ENCODE peak calls at places on chromosome 9, in four cellular contexts. T, I, M and Y are unnamed samples.

GRCh38 chr9:34102796-34103195 is 23.7 kb downstream of the DCAF12 start:
- DNase-seq in T (no peak), I (no peak), M (no peak), Y (no peak)

GRCh38 chr9:135487281-135488012 is 7.9 kb downstream of the PPP1R26 start:
- DNase-seq in T (no peak), I (no peak), M (no peak), Y (no peak)

GRCh38 chr9:81112638-81113037 is 576.7 kb downstream of the TLE1 start:
- DNase-seq in T (no peak), I (no peak), M (no peak), Y (no peak)

GRCh38 chr9:107925756-107926297 is 436.3 kb upstream of the KLF4 start:
- DNase-seq in T (no peak), I (no peak), M (no peak), Y (no peak)

GRCh38 chr9:16002816-16003215 is 450.0 kb downstream of the CCDC171 start:
- DNase-seq in T (no peak), I (no peak), M (no peak), Y (no peak)

GRCh38 chr9:19174127-19174921 is 47.0 kb upstream of the PLIN2 start:
- DNase-seq in T (peak; percentile 79), I (no peak), M (peak; percentile 50), Y (peak; percentile 68)

GRCh38 chr9:134494905-134495304 is 146.7 kb upstream of the COL5A1 start:
- DNase-seq in T (no peak), I (no peak), M (no peak), Y (no peak)

GRCh38 chr9:97938081-97938644 is at the start of gene HEMGN:
- DNase-seq in T (no peak), I (peak; percentile 24), M (no peak), Y (no peak)

GRCh38 chr9:92350740-92351133 is 25.0 kb downstream of the CENPP start:
- DNase-seq in T (no peak), I (no peak), M (no peak), Y (no peak)

GRCh38 chr9:136644593-136645342 is 17.9 kb upstream of the EGFL7 start:
- DNase-seq in T (peak; percentile 31), I (peak; percentile 60), M (peak; percentile 93), Y (peak; percentile 88)
- H3K4me3 ChIP-seq in T (peak overlapping the region; percentile 67), I (peak overlapping the region; percentile 41), M (peak overlapping the region; percentile 10), Y (no peak overlapping the region)

DNA sequence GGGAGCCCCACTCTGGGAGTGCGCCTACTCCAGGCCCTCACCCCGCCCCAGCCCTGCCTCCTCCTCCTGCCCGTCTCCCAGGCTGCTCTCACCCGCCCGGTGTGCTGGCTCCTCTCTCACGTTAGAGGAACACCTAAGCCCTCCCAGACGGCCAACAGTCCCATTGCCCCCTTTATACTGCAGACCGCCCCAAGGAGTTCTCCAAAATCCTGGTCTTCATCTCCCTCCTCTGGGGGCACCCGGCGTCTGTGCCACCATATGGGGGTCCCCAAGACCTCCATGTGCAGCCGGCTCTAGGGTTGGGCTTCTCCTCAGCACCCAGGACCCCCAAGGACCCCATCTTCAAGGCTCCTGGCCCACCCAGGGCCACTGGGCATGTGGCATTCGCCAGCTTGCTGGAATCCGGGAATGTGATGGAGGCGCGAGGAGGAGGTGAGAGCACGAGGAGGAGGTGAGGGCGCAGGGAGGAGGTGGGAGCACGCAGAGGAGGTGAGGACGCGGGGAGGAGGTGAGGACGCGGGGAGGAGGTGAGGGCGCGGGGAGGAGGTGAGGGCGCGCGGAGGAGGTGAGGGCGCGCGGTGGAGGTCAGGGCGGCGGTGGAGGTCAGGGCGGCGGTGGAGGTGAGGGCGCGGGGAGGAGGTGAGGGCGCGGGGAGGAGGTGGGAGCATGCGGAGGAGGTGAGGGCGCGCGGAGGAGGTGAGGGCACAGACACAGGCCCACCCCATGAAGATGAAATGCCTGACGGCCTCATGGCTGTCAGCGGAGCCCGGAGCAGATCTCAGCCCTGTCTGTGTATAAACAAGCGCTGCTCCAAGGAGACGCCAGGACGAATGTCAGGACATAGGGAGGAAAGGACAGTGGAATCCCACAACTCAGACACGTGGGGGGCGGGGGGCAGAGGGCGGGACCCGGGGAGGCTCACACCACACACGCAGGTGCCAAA is 41.2 kb downstream of the EXD3 start:
- DNase-seq in T (no peak), I (no peak), M (no peak), Y (no peak)
- TF ChIP-seq JUN in T (no peak), I (no peak), M (no peak), Y (no peak)

GRCh38 chr9:13786131-13786530 is 506.6 kb upstream of the MPDZ start:
- DNase-seq in T (no peak), I (no peak), M (no peak), Y (no peak)

GRCh38 chr9:13790055-13790454 is 510.6 kb upstream of the MPDZ start:
- DNase-seq in T (no peak), I (no peak), M (no peak), Y (no peak)

GRCh38 chr9:13791816-13792215 is 512.3 kb upstream of the MPDZ start:
- DNase-seq in T (peak; percentile 58), I (no peak), M (no peak), Y (no peak)

DNA sequence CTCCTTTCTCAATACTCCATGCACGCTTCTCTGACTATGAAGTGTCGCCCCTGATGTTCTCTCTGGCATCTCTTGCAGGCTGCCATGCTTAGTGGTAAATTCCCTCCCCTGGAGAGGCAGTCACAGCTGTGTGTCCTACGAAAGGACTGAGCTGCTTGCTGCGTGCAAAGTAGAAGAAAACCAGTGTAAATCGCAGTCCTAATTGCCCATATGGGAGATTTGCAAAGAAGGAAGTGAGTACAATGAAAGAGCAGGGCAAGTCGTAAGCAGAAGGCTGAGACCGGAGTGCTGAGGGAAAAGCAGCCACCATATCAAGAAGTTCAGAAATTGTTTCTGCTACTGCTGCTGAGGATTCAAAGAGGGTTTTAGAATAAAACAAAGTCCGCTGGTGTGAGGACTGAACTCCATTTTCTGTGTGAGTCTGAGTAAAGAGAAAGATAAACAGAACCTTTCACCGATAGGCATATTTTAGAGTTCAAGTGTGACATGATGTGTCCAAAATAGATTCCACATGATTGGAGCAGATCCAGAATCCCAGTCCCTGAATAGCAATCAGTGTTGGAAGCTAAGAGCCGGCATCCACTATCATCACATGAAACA is 507.8 kb upstream of the MPDZ start:
- DNase-seq in T (no peak), I (no peak), M (no peak), Y (peak; percentile 63)
- H2AFZ ChIP-seq in T (no peak overlapping the region), I (no peak overlapping the region), M (peak overlapping the region; percentile 93), Y (peak overlapping the region; percentile 36)

DNA sequence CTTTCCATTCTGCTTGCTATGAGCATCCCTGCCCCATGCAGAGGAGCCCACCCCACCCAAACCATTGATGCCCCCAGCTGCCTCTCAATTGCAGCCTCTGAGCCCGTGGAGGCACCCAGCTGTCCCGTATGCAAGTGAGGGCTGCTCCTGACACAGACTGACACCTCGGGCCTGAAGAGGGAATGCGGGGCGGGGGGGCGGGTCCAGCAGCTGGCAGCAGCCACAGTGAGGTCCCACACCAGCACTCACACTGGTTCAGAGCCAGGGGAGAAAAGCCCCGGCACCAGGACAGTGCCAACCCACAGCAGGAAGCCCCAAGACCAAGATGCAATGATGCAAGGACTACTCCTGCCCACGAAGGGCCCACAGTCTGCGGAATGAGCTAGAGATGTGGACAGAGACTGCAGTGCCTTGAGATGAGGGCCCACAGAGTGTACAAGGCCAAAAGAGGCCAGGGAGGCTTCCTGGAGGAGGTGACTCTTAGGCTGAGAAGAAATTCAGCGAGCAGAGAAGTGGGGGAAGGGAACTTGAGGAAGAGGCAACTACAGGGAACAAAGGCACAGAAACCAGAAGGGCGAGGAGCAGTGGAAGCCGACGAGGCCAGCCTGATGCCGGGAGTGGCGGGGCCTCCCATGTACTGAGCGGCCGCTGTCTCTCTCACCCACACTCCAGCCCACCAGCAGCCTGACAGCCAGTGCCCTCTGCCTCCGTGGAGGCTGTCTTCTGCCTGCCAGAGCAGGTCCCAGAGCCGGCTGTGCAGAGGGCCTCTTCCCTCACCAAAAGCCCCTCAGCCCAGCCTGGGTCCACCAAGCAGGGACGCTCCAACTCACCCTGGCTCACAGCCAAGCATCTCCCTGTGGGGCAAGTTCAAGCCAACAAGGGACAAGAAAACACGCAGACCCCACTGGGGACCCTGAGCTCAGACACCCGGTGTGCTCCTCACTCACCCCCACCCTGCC is 9.2 kb downstream of the EEIG1 start:
- DNase-seq in T (no peak), I (no peak), M (no peak), Y (no peak)
- H3K4me3 ChIP-seq in T (no peak overlapping the region), I (no peak overlapping the region), M (no peak overlapping the region), Y (no peak overlapping the region)

GRCh38 chr9:96217756-96218693 is 84.0 kb downstream of the HSD17B3 start:
- DNase-seq in T (peak; percentile 28), I (peak; percentile 90), M (peak; percentile 95), Y (peak; percentile 71)
- TF ChIP-seq JUN in T (no peak), I (no peak), M (no peak), Y (no peak)

GRCh38 chr9:6557883-6558282 is 87.6 kb downstream of the GLDC start:
- DNase-seq in T (no peak), I (no peak), M (no peak), Y (peak; percentile 98)
- H2AFZ ChIP-seq in T (no peak overlapping the region), I (no peak overlapping the region), M (no peak overlapping the region), Y (peak overlapping the region; percentile 29)

GRCh38 chr9:136995370-136995769 is 998 bp downstream of the CLIC3 start:
- DNase-seq in T (no peak), I (no peak), M (no peak), Y (no peak)
- H3K4me3 ChIP-seq in T (no peak overlapping the region), I (no peak overlapping the region), M (no peak overlapping the region), Y (no peak overlapping the region)